ENCODE peak calls at places on chromosomes 6 and 20, in ten cellular contexts. One of them, this sample, is unnamed.

GRCh38 chr6:38400101-38400500 is 239.6 kb downstream of the BTBD9 start:
- DNase-seq in mucosa of descending colon: no peak
- DNase-seq in stimulated activated CD4-positive, alpha-beta T cell treated with anti-CD3 and anti-CD28 coated beads, Interleukin-1b, Interleukin-23, amount 100 ng/mL, for 1 hour: no peak
- DNase-seq in NCI-H345: no peak
- DNase-seq in Daoy: no peak
- DNase-seq in germinal center: no peak
- DNase-seq in lung: no peak
- DNase-seq in immature natural killer cell: no peak
- DNase-seq in astrocyte of the spinal cord: no peak
- DNase-seq in upper lobe of right lung: no peak
- DNase-seq in this sample: no peak

GRCh38 chr6:23396934-23397333 is 729.1 kb upstream of the NRSN1 start:
- DNase-seq in germinal center: no peak
- DNase-seq in upper lobe of right lung: no peak
- DNase-seq in NCI-H345: no peak
- DNase-seq in Daoy: no peak
- DNase-seq in astrocyte of the spinal cord: no peak
- DNase-seq in stimulated activated CD4-positive, alpha-beta T cell treated with anti-CD3 and anti-CD28 coated beads, Interleukin-1b, Interleukin-23, amount 100 ng/mL, for 1 hour: no peak
- DNase-seq in lung: no peak
- DNase-seq in immature natural killer cell: no peak
- DNase-seq in mucosa of descending colon: no peak
- DNase-seq in this sample: no peak

GRCh38 chr6:138803914-138804313 is 8.0 kb downstream of the ECT2L start:
- DNase-seq in stimulated activated CD4-positive, alpha-beta T cell treated with anti-CD3 and anti-CD28 coated beads, Interleukin-1b, Interleukin-23, amount 100 ng/mL, for 1 hour: no peak
- DNase-seq in mucosa of descending colon: no peak
- DNase-seq in immature natural killer cell: no peak
- DNase-seq in upper lobe of right lung: no peak
- DNase-seq in germinal center: no peak
- DNase-seq in lung: no peak
- DNase-seq in astrocyte of the spinal cord: no peak
- DNase-seq in Daoy: no peak
- DNase-seq in NCI-H345: no peak
- DNase-seq in this sample: no peak

GRCh38 chr6:158399040-158399700 is 86.9 kb downstream of the TULP4 start:
- DNase-seq in astrocyte of the spinal cord: no peak
- DNase-seq in germinal center: no peak
- DNase-seq in Daoy: no peak
- DNase-seq in lung: no peak
- DNase-seq in stimulated activated CD4-positive, alpha-beta T cell treated with anti-CD3 and anti-CD28 coated beads, Interleukin-1b, Interleukin-23, amount 100 ng/mL, for 1 hour: no peak
- DNase-seq in NCI-H345: no peak
- DNase-seq in upper lobe of right lung: no peak
- DNase-seq in mucosa of descending colon: no peak
- DNase-seq in immature natural killer cell: no peak
- DNase-seq in this sample: no peak

GRCh38 chr6:43368517-43369160 is 808 bp downstream of the ZNF318 start:
- DNase-seq in astrocyte of the spinal cord: peak; percentile 32
- DNase-seq in upper lobe of right lung: peak; percentile 77
- DNase-seq in stimulated activated CD4-positive, alpha-beta T cell treated with anti-CD3 and anti-CD28 coated beads, Interleukin-1b, Interleukin-23, amount 100 ng/mL, for 1 hour: no peak
- DNase-seq in immature natural killer cell: no peak
- DNase-seq in Daoy: peak; percentile 59
- DNase-seq in mucosa of descending colon: peak; percentile 45
- DNase-seq in lung: peak; percentile 40
- DNase-seq in germinal center: peak; percentile 20
- DNase-seq in NCI-H345: peak; percentile 31
- DNase-seq in this sample: peak; percentile 37

GRCh38 chr20:47691632-47692031 is 93.6 kb downstream of the SULF2 start:
- DNase-seq in upper lobe of right lung: no peak
- DNase-seq in immature natural killer cell: no peak
- DNase-seq in lung: no peak
- DNase-seq in mucosa of descending colon: no peak
- DNase-seq in stimulated activated CD4-positive, alpha-beta T cell treated with anti-CD3 and anti-CD28 coated beads, Interleukin-1b, Interleukin-23, amount 100 ng/mL, for 1 hour: no peak
- DNase-seq in germinal center: no peak
- DNase-seq in NCI-H345: no peak
- DNase-seq in Daoy: no peak
- DNase-seq in astrocyte of the spinal cord: peak; percentile 65
- DNase-seq in this sample: no peak

GRCh38 chr6:87277123-87277522 is 45.3 kb upstream of the SMIM8 start:
- DNase-seq in stimulated activated CD4-positive, alpha-beta T cell treated with anti-CD3 and anti-CD28 coated beads, Interleukin-1b, Interleukin-23, amount 100 ng/mL, for 1 hour: no peak
- DNase-seq in upper lobe of right lung: no peak
- DNase-seq in germinal center: peak; percentile 6
- DNase-seq in Daoy: no peak
- DNase-seq in lung: no peak
- DNase-seq in NCI-H345: peak; percentile 4
- DNase-seq in astrocyte of the spinal cord: no peak
- DNase-seq in immature natural killer cell: no peak
- DNase-seq in mucosa of descending colon: no peak
- DNase-seq in this sample: no peak

GRCh38 chr20:57351042-57351783 is at the start of gene RAE1:
- DNase-seq in upper lobe of right lung: peak; percentile 95
- DNase-seq in Daoy: peak; percentile 93
- DNase-seq in astrocyte of the spinal cord: peak; percentile 93
- DNase-seq in germinal center: peak; percentile 81
- DNase-seq in NCI-H345: peak; percentile 94
- DNase-seq in immature natural killer cell: peak; percentile 89
- DNase-seq in mucosa of descending colon: peak; percentile 94
- DNase-seq in stimulated activated CD4-positive, alpha-beta T cell treated with anti-CD3 and anti-CD28 coated beads, Interleukin-1b, Interleukin-23, amount 100 ng/mL, for 1 hour: peak; percentile 76
- DNase-seq in lung: peak; percentile 92
- DNase-seq in this sample: peak; percentile 94

GRCh38 chr6:163354779-163355431 is 59.6 kb upstream of the QKI start:
- DNase-seq in immature natural killer cell: no peak
- DNase-seq in upper lobe of right lung: peak; percentile 71
- DNase-seq in stimulated activated CD4-positive, alpha-beta T cell treated with anti-CD3 and anti-CD28 coated beads, Interleukin-1b, Interleukin-23, amount 100 ng/mL, for 1 hour: no peak
- DNase-seq in lung: no peak
- DNase-seq in mucosa of descending colon: no peak
- DNase-seq in astrocyte of the spinal cord: peak; percentile 30
- DNase-seq in NCI-H345: no peak
- DNase-seq in Daoy: peak; percentile 56
- DNase-seq in germinal center: peak; percentile 45
- DNase-seq in this sample: no peak

GRCh38 chr6:128186724-128187123 is 285.9 kb upstream of the THEMIS start:
- DNase-seq in astrocyte of the spinal cord: no peak
- DNase-seq in mucosa of descending colon: no peak
- DNase-seq in Daoy: no peak
- DNase-seq in germinal center: no peak
- DNase-seq in upper lobe of right lung: no peak
- DNase-seq in immature natural killer cell: no peak
- DNase-seq in NCI-H345: no peak
- DNase-seq in stimulated activated CD4-positive, alpha-beta T cell treated with anti-CD3 and anti-CD28 coated beads, Interleukin-1b, Interleukin-23, amount 100 ng/mL, for 1 hour: no peak
- DNase-seq in lung: no peak
- DNase-seq in this sample: no peak

GRCh38 chr6:119442776-119443184 is 93.2 kb upstream of the MAN1A1 start:
- DNase-seq in NCI-H345: no peak
- DNase-seq in astrocyte of the spinal cord: no peak
- DNase-seq in mucosa of descending colon: peak; percentile 40
- DNase-seq in Daoy: no peak
- DNase-seq in immature natural killer cell: no peak
- DNase-seq in stimulated activated CD4-positive, alpha-beta T cell treated with anti-CD3 and anti-CD28 coated beads, Interleukin-1b, Interleukin-23, amount 100 ng/mL, for 1 hour: no peak
- DNase-seq in germinal center: peak; percentile 33
- DNase-seq in lung: no peak
- DNase-seq in upper lobe of right lung: no peak
- DNase-seq in this sample: no peak

GRCh38 chr6:110858016-110858415 is 16.6 kb upstream of the AMD1 start:
- DNase-seq in NCI-H345: no peak
- DNase-seq in immature natural killer cell: no peak
- DNase-seq in mucosa of descending colon: no peak
- DNase-seq in astrocyte of the spinal cord: no peak
- DNase-seq in upper lobe of right lung: no peak
- DNase-seq in Daoy: no peak
- DNase-seq in germinal center: no peak
- DNase-seq in stimulated activated CD4-positive, alpha-beta T cell treated with anti-CD3 and anti-CD28 coated beads, Interleukin-1b, Interleukin-23, amount 100 ng/mL, for 1 hour: no peak
- DNase-seq in lung: no peak
- DNase-seq in this sample: no peak

GRCh38 chr6:6332240-6332639 is 11.8 kb upstream of the F13A1 start:
- DNase-seq in germinal center: peak; percentile 73
- DNase-seq in astrocyte of the spinal cord: no peak
- DNase-seq in stimulated activated CD4-positive, alpha-beta T cell treated with anti-CD3 and anti-CD28 coated beads, Interleukin-1b, Interleukin-23, amount 100 ng/mL, for 1 hour: no peak
- DNase-seq in upper lobe of right lung: no peak
- DNase-seq in NCI-H345: peak; percentile 2
- DNase-seq in mucosa of descending colon: no peak
- DNase-seq in Daoy: no peak
- DNase-seq in lung: no peak
- DNase-seq in immature natural killer cell: no peak
- DNase-seq in this sample: no peak

This sample was measured in stomach.